ENCODE peak calls at places on chromosomes 11 and 22, in four cellular contexts. X is activated CD4-positive, alpha-beta T cell treated with anti-CD3 and anti-CD28 coated beads for 24 hours; C is stimulated activated naive CD8-positive, alpha-beta T cell treated with anti-CD3 and anti-CD28 coated beads, Interleukin-15, amount 100 ng/mL, for 72 hours; L is activated CD4-positive, CD25-positive, alpha-beta regulatory T cell. S is an unnamed sample.

GRCh38 chr11:89421718-89422117 is 69.5 kb downstream of the NOX4 start:
- DNase-seq in X (no peak), L (no peak), C (no peak), S (no peak)

GRCh38 chr22:32042924-32043323 is at the start of gene SLC5A1:
- DNase-seq in X (no peak), L (no peak), C (no peak), S (no peak)

GRCh38 chr11:122861631-122862030 is 20.9 kb upstream of the JHY start:
- DNase-seq in X (no peak), C (no peak), L (no peak), S (no peak)

GRCh38 chr22:31350410-31350863 is 4.3 kb upstream of the PATZ1 start:
- DNase-seq in L (no peak), X (no peak), C (no peak), S (peak; percentile 30)

GRCh38 chr11:28476053-28476452 is 367.9 kb downstream of the METTL15 start:
- DNase-seq in X (no peak), C (no peak), L (no peak), S (no peak)

GRCh38 chr11:130625907-130626306 is 177.5 kb downstream of the ADAMTS15 start:
- DNase-seq in X (no peak), C (no peak), L (no peak), S (no peak)

GRCh38 chr11:16346975-16347374 is 9.4 kb downstream of the SOX6 start:
- DNase-seq in L (no peak), X (no peak), C (no peak), S (no peak)

GRCh38 chr11:132721526-132721925 is 810.8 kb downstream of the OPCML start:
- DNase-seq in X (no peak), L (no peak), C (no peak), S (no peak)

GRCh38 chr11:16511109-16511806 is 154.9 kb upstream of the SOX6 start:
- DNase-seq in L (no peak), X (no peak), C (no peak), S (peak; percentile 49)

GRCh38 chr11:126857860-126858808 is 142.4 kb downstream of the KIRREL3 start:
- DNase-seq in L (no peak), X (no peak), C (no peak), S (no peak)

GRCh38 chr22:32823024-32823730 is 21.7 kb downstream of the TIMP3 start:
- DNase-seq in L (no peak), C (no peak), X (no peak), S (peak; percentile 19)

GRCh38 chr11:7871056-7871455 is 60.0 kb downstream of the OR10A6 start:
- DNase-seq in L (no peak), X (no peak), C (no peak), S (no peak)

GRCh38 chr11:69335461-69336386 is 41.8 kb downstream of the MYEOV start:
- DNase-seq in L (no peak), C (peak; percentile 5), X (no peak), S (no peak)

GRCh38 chr22:49359061-49359460 is 468.6 kb downstream of the BRD1 start:
- DNase-seq in C (no peak), L (no peak), X (no peak), S (no peak)

GRCh38 chr22:24230911-24231656 is 13.8 kb downstream of the GGT5 start:
- DNase-seq in X (peak; percentile 66), L (peak; percentile 20), C (peak; percentile 62), S (no peak)

GRCh38 chr11:76207642-76208378 is 1.5 kb upstream of the WNT11 start:
- DNase-seq in L (peak; percentile 50), X (peak; percentile 61), C (peak; percentile 79), S (peak; percentile 75)

GRCh38 chr11:74311352-74311926 is at the start of gene P4HA3:
- DNase-seq in X (peak; percentile 35), C (peak; percentile 41), L (no peak), S (peak; percentile 38)

GRCh38 chr11:65417221-65417701 is 5.3 kb upstream of the NEAT1 start:
- DNase-seq in L (no peak), C (peak; percentile 57), X (no peak), S (no peak)

GRCh38 chr11:38672445-38672844 is 2074.4 kb upstream of the RAG2 start:
- DNase-seq in L (no peak), C (no peak), X (no peak), S (no peak)

GRCh38 chr11:78952188-78952587 is 377.5 kb upstream of the NARS2 start:
- DNase-seq in C (no peak), L (no peak), X (no peak), S (no peak)

GRCh38 chr11:78080818-78081495 is 1.3 kb upstream of the NDUFC2 start:
- DNase-seq in C (peak; percentile 15), X (no peak), L (no peak), S (no peak)

GRCh38 chr11:3093281-3094191 is 36.3 kb upstream of the CARS1 start:
- DNase-seq in X (no peak), L (no peak), C (no peak), S (no peak)

GRCh38 chr11:108616549-108616948 is 23.0 kb upstream of the EXPH5 start:
- DNase-seq in X (no peak), L (no peak), C (no peak), S (peak; percentile 85)

GRCh38 chr11:24082241-24082640 is 414.6 kb upstream of the LUZP2 start:
- DNase-seq in X (no peak), C (no peak), L (no peak), S (no peak)

GRCh38 chr22:22591348-22592299 is 32.6 kb upstream of the PRAME start:
- DNase-seq in C (no peak), X (no peak), L (no peak), S (no peak)

GRCh38 chr11:68164437-68164836 is 43.2 kb upstream of the CHKA start:
- DNase-seq in L (no peak), C (no peak), X (no peak), S (peak; percentile 28)

GRCh38 chr11:114621072-114621471 is 25.5 kb upstream of the NXPE4 start:
- DNase-seq in X (no peak), L (no peak), C (no peak), S (no peak)

GRCh38 chr11:94768602-94769511 is 701 bp downstream of the AMOTL1 start:
- DNase-seq in X (no peak), L (no peak), C (peak; percentile 10), S (peak; percentile 26)

GRCh38 chr22:30944986-30945385 is 23.6 kb downstream of the MORC2 start:
- DNase-seq in L (no peak), C (no peak), X (no peak), S (no peak)

GRCh38 chr11:117096140-117096972 is 1.9 kb downstream of the SIK3 start:
- DNase-seq in L (no peak), X (no peak), C (peak; percentile 54), S (peak; percentile 41)

GRCh38 chr11:327581-327923 is 6.9 kb upstream of the IFITM3 start:
- DNase-seq in X (no peak), L (no peak), C (no peak), S (no peak)